ENCODE peak calls at places on chromosomes 16 and 17, in four cellular contexts. G is tibial artery, P is BE2C, T is hepatocyte. E is an unnamed sample. For H3K4me1, the result is how much of the 10 kb centered on the place peaks cover.

GRCh38 chr17:63698886-63699637 is 863 bp downstream of the LIMD2 start:
- DNase-seq in P (peak), T (peak), G (peak), E (no peak)

GRCh38 chr17:1762906-1763829 is 1.3 kb downstream of the SERPINF1 start:
- DNase-seq in G (peak), T (peak), P (peak), E (no peak)

GRCh38 chr16:15776572-15776971 is 80.3 kb downstream of the MYH11 start:
- DNase-seq in T (no peak), G (no peak), P (no peak), E (no peak)

GRCh38 chr17:19731626-19732025 is 15.2 kb upstream of the SLC47A2 start:
- DNase-seq in T (no peak), G (no peak), P (no peak), E (no peak)

GRCh38 chr17:10337976-10338375 is 34.8 kb downstream of the MYH13 start:
- DNase-seq in T (peak), P (no peak), G (no peak), E (no peak)

GRCh38 chr17:75531724-75532090 is 6.2 kb downstream of the LLGL2 start:
- DNase-seq in T (peak), G (no peak), P (no peak), E (peak)

GRCh38 chr17:36813957-36814356 is 123.3 kb upstream of the LHX1 start:
- DNase-seq in P (no peak), T (no peak), G (no peak), E (no peak)

GRCh38 chr17:28612936-28613872 is 781 bp downstream of the RSKR start:
- DNase-seq in G (no peak), P (peak), T (peak), E (peak)

GRCh38 chr17:21495281-21495680 is 119.1 kb downstream of the KCNJ12 start:
- DNase-seq in T (no peak), P (peak), G (peak), E (no peak)

GRCh38 chr17:21573961-21574610 is 118.2 kb upstream of the KCNJ18 start:
- DNase-seq in P (peak), T (no peak), G (peak), E (no peak)

GRCh38 chr16:57826706-57827625 is 24.7 kb upstream of the KIFC3 start:
- DNase-seq in G (no peak), P (peak), T (no peak), E (peak)

GRCh38 chr17:66190738-66191606 is 961 bp downstream of the CEP112 start:
- DNase-seq in T (peak), G (no peak), P (no peak), E (no peak)

GRCh38 chr16:70738083-70738977 is 52.5 kb upstream of the MTSS2 start:
- DNase-seq in T (peak), P (peak), G (peak), E (peak)

GRCh38 chr17:2107506-2107905 is 52.6 kb downstream of the HIC1 start:
- DNase-seq in T (no peak), G (peak), P (no peak), E (no peak)

GRCh38 chr16:11682655-11683096 is 14.4 kb downstream of the SNN start:
- DNase-seq in G (no peak), T (no peak), P (no peak), E (no peak)

GRCh38 chr17:75998327-75998795 is 2.3 kb upstream of the CDK3 start:
- DNase-seq in P (no peak), T (no peak), G (no peak), E (peak)

GRCh38 chr17:35372846-35373531 is 432 bp downstream of the SLFN11 start:
- DNase-seq in P (no peak), G (no peak), T (peak), E (no peak)

GRCh38 chr16:75927824-75928223 is 201.5 kb upstream of the CPHXL start:
- DNase-seq in P (no peak), G (no peak), T (no peak), E (no peak)

GRCh38 chr16:68985855-68986254 is 119.6 kb upstream of the HAS3 start:
- DNase-seq in G (no peak), P (no peak), T (no peak), E (no peak)

GRCh38 chr17:28317965-28318758 is 838 bp upstream of the TMEM97 start:
- DNase-seq in T (no peak), P (peak), G (no peak), E (peak)

GRCh38 chr16:75764154-75764768 is 38.0 kb upstream of the CPHXL start:
- DNase-seq in T (peak), G (no peak), P (peak), E (peak)

GRCh38 chr16:85391769-85392583 is 221.1 kb upstream of the GSE1 start:
- DNase-seq in G (peak), P (peak), T (no peak), E (peak)

GRCh38 chr16:89104930-89105571 is 11.4 kb downstream of the ACSF3 start:
- DNase-seq in G (no peak), P (no peak), T (no peak), E (no peak)

GRCh38 chr17:28547623-28548416 is 4.6 kb downstream of the UNC119 start:
- DNase-seq in P (peak), T (peak), G (peak), E (peak)

GRCh38 chr16:86306046-86306644 is 204.2 kb upstream of the FOXF1 start:
- DNase-seq in G (no peak), T (no peak), P (no peak), E (no peak)

GRCh38 chr17:77266891-77267341 is 126.1 kb downstream of the SEC14L1 start:
- DNase-seq in T (no peak), G (no peak), P (no peak), E (no peak)

GRCh38 chr16:67965668-67966548 is 2.5 kb downstream of the SLC12A4 start:
- DNase-seq in T (no peak), P (no peak), G (no peak), E (peak)
- H3K4me1 ChIP-seq in T (under half), P (under half), G (half or more), E (under half)

DNA sequence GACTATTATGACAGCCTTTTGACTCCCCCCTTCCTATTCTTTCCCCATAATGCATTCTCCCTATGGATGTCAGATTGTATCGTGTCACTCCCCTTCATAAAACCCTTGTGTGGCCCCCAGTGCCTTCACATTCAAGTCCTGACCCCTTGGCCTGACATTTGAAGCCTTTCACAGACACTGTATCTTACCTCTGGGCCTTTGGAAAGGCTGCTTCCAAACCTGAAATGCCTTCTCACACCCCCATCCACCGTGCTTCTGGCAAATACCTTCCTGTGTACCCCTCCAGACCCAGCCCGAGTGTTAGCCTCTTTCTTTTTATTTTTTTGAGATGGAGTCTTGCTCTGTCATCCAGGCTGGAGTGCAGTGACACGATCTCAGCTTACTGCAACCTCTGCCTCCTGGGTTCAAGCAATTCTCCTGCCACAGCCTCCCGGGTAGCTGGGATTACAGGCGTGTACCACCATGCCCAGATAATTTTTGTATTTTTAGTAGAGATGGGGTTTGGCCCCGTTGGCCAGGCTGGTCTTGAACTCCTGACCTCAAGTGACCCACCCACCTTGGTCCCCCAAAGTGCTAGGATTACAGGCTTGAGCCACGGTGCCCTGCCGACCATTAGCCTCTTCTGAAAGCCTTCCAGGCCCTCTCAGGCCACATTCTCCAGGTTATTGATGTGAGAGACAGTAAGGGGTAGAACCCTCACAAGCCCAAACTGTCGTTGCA is 2.1 kb downstream of the ARMC5 start:
- DNase-seq in G (peak), P (no peak), T (no peak), E (no peak)
- H3K4me3 ChIP-seq in G (no peak), P (no peak), T (no peak), E (no peak)

GRCh38 chr16:81633680-81634379 is 145.3 kb upstream of the PLCG2 start:
- DNase-seq in G (no peak), T (no peak), P (no peak), E (no peak)
- H3K4me1 ChIP-seq in G (under half), T (under half), P (under half), E (under half)

DNA sequence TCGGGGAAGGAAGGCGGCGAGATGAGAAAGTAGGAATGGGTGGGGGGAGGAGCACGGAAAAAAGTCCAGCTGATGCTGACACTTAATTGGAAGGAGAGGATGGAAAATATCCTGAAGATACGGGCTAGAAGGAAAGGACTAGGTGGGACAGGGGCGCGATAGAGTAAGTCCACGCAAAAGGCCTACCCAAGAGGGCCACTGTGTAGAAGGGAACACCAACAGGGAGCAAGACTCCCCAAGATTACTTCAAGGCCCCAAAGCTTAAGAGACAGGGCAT is 757 bp downstream of the APPBP2 start:
- DNase-seq in T (peak), P (peak), G (no peak), E (no peak)
- H3K4me3 ChIP-seq in T (peak), P (peak), G (peak), E (peak)